ENCODE peak calls at places on chromosomes 11 and 22, in eight cellular contexts. One of them, this sample, is unnamed.

GRCh38 chr11:111761056-111761455 is 5.1 kb downstream of the PPP2R1B start:
- DNase-seq in NCI-H510A: no peak
- DNase-seq in T1000: no peak
- DNase-seq in fibroblast of lung: no peak
- DNase-seq in amygdala: no peak
- DNase-seq in stimulated activated CD4-positive, alpha-beta T cell treated with anti-CD3 and anti-CD28 coated beads, Interleukin-1b, Interleukin-23, amount 100 ng/mL, for 24 hours: no peak
- DNase-seq in LHCN-M2: no peak
- DNase-seq in GM03348: no peak
- DNase-seq in this sample: no peak

GRCh38 chr11:113160652-113161051 is 153.7 kb upstream of the TTC12 start:
- DNase-seq in NCI-H510A: no peak
- DNase-seq in amygdala: no peak
- DNase-seq in T1000: no peak
- DNase-seq in stimulated activated CD4-positive, alpha-beta T cell treated with anti-CD3 and anti-CD28 coated beads, Interleukin-1b, Interleukin-23, amount 100 ng/mL, for 24 hours: no peak
- DNase-seq in GM03348: no peak
- DNase-seq in LHCN-M2: no peak
- DNase-seq in fibroblast of lung: no peak
- DNase-seq in this sample: no peak

GRCh38 chr11:112977620-112978212 is 16.5 kb downstream of the NCAM1 start:
- DNase-seq in GM03348: peak
- DNase-seq in NCI-H510A: no peak
- DNase-seq in fibroblast of lung: peak
- DNase-seq in stimulated activated CD4-positive, alpha-beta T cell treated with anti-CD3 and anti-CD28 coated beads, Interleukin-1b, Interleukin-23, amount 100 ng/mL, for 24 hours: no peak
- DNase-seq in LHCN-M2: peak
- DNase-seq in T1000: no peak
- DNase-seq in amygdala: no peak
- DNase-seq in this sample: peak

GRCh38 chr11:69238562-69239319 is 55.2 kb upstream of the MYEOV start:
- DNase-seq in amygdala: no peak
- DNase-seq in stimulated activated CD4-positive, alpha-beta T cell treated with anti-CD3 and anti-CD28 coated beads, Interleukin-1b, Interleukin-23, amount 100 ng/mL, for 24 hours: no peak
- DNase-seq in fibroblast of lung: no peak
- DNase-seq in T1000: no peak
- DNase-seq in NCI-H510A: no peak
- DNase-seq in LHCN-M2: no peak
- DNase-seq in GM03348: no peak
- DNase-seq in this sample: no peak

GRCh38 chr11:19291064-19291463 is 50.3 kb upstream of the E2F8 start:
- DNase-seq in fibroblast of lung: no peak
- DNase-seq in LHCN-M2: no peak
- DNase-seq in GM03348: no peak
- DNase-seq in amygdala: no peak
- DNase-seq in T1000: no peak
- DNase-seq in NCI-H510A: no peak
- DNase-seq in stimulated activated CD4-positive, alpha-beta T cell treated with anti-CD3 and anti-CD28 coated beads, Interleukin-1b, Interleukin-23, amount 100 ng/mL, for 24 hours: no peak
- DNase-seq in this sample: no peak

GRCh38 chr11:61334434-61335354 is 1.7 kb downstream of the TKFC start:
- DNase-seq in amygdala: no peak
- DNase-seq in T1000: no peak
- DNase-seq in stimulated activated CD4-positive, alpha-beta T cell treated with anti-CD3 and anti-CD28 coated beads, Interleukin-1b, Interleukin-23, amount 100 ng/mL, for 24 hours: no peak
- DNase-seq in fibroblast of lung: peak
- DNase-seq in LHCN-M2: peak
- DNase-seq in NCI-H510A: no peak
- DNase-seq in GM03348: no peak
- DNase-seq in this sample: no peak

GRCh38 chr11:34994859-34995258 is 78.4 kb downstream of the PDHX start:
- DNase-seq in GM03348: no peak
- DNase-seq in T1000: no peak
- DNase-seq in amygdala: no peak
- DNase-seq in fibroblast of lung: no peak
- DNase-seq in LHCN-M2: no peak
- DNase-seq in NCI-H510A: no peak
- DNase-seq in stimulated activated CD4-positive, alpha-beta T cell treated with anti-CD3 and anti-CD28 coated beads, Interleukin-1b, Interleukin-23, amount 100 ng/mL, for 24 hours: no peak
- DNase-seq in this sample: no peak

GRCh38 chr11:14423633-14424032 is 64.7 kb upstream of the RRAS2 start:
- DNase-seq in fibroblast of lung: peak
- DNase-seq in amygdala: no peak
- DNase-seq in LHCN-M2: peak
- DNase-seq in T1000: no peak
- DNase-seq in stimulated activated CD4-positive, alpha-beta T cell treated with anti-CD3 and anti-CD28 coated beads, Interleukin-1b, Interleukin-23, amount 100 ng/mL, for 24 hours: no peak
- DNase-seq in NCI-H510A: no peak
- DNase-seq in GM03348: no peak
- DNase-seq in this sample: peak

GRCh38 chr11:79087238-79087956 is 353.4 kb downstream of the TENM4 start:
- DNase-seq in amygdala: no peak
- DNase-seq in GM03348: peak
- DNase-seq in T1000: no peak
- DNase-seq in LHCN-M2: no peak
- DNase-seq in fibroblast of lung: peak
- DNase-seq in NCI-H510A: no peak
- DNase-seq in stimulated activated CD4-positive, alpha-beta T cell treated with anti-CD3 and anti-CD28 coated beads, Interleukin-1b, Interleukin-23, amount 100 ng/mL, for 24 hours: no peak
- DNase-seq in this sample: no peak

GRCh38 chr11:3340025-3340424 is 38.9 kb downstream of the ZNF195 start:
- DNase-seq in LHCN-M2: peak
- DNase-seq in fibroblast of lung: peak
- DNase-seq in amygdala: no peak
- DNase-seq in T1000: peak
- DNase-seq in NCI-H510A: no peak
- DNase-seq in GM03348: peak
- DNase-seq in stimulated activated CD4-positive, alpha-beta T cell treated with anti-CD3 and anti-CD28 coated beads, Interleukin-1b, Interleukin-23, amount 100 ng/mL, for 24 hours: no peak
- DNase-seq in this sample: no peak

GRCh38 chr11:118911113-118911879 is 14.4 kb downstream of the BCL9L start:
- DNase-seq in NCI-H510A: no peak
- DNase-seq in T1000: no peak
- DNase-seq in LHCN-M2: no peak
- DNase-seq in stimulated activated CD4-positive, alpha-beta T cell treated with anti-CD3 and anti-CD28 coated beads, Interleukin-1b, Interleukin-23, amount 100 ng/mL, for 24 hours: no peak
- DNase-seq in amygdala: no peak
- DNase-seq in fibroblast of lung: peak
- DNase-seq in GM03348: no peak
- DNase-seq in this sample: no peak

GRCh38 chr11:126611438-126611837 is 256.0 kb downstream of the ST3GAL4 start:
- DNase-seq in NCI-H510A: no peak
- DNase-seq in amygdala: no peak
- DNase-seq in stimulated activated CD4-positive, alpha-beta T cell treated with anti-CD3 and anti-CD28 coated beads, Interleukin-1b, Interleukin-23, amount 100 ng/mL, for 24 hours: no peak
- DNase-seq in fibroblast of lung: no peak
- DNase-seq in T1000: no peak
- DNase-seq in GM03348: no peak
- DNase-seq in LHCN-M2: no peak
- DNase-seq in this sample: no peak

GRCh38 chr11:105696000-105696399 is 86.1 kb downstream of the GRIA4 start:
- DNase-seq in fibroblast of lung: no peak
- DNase-seq in T1000: no peak
- DNase-seq in NCI-H510A: no peak
- DNase-seq in LHCN-M2: no peak
- DNase-seq in GM03348: no peak
- DNase-seq in stimulated activated CD4-positive, alpha-beta T cell treated with anti-CD3 and anti-CD28 coated beads, Interleukin-1b, Interleukin-23, amount 100 ng/mL, for 24 hours: no peak
- DNase-seq in amygdala: no peak
- DNase-seq in this sample: no peak

GRCh38 chr22:30390974-30391691 is 3.9 kb upstream of the RNF215 start:
- DNase-seq in amygdala: peak
- DNase-seq in LHCN-M2: peak
- DNase-seq in NCI-H510A: no peak
- DNase-seq in GM03348: peak
- DNase-seq in T1000: peak
- DNase-seq in fibroblast of lung: peak
- DNase-seq in stimulated activated CD4-positive, alpha-beta T cell treated with anti-CD3 and anti-CD28 coated beads, Interleukin-1b, Interleukin-23, amount 100 ng/mL, for 24 hours: peak
- DNase-seq in this sample: peak

GRCh38 chr22:20203142-20204099 is 52.6 kb upstream of the CCDC188 start:
- DNase-seq in amygdala: no peak
- DNase-seq in NCI-H510A: no peak
- DNase-seq in GM03348: peak
- DNase-seq in fibroblast of lung: peak
- DNase-seq in stimulated activated CD4-positive, alpha-beta T cell treated with anti-CD3 and anti-CD28 coated beads, Interleukin-1b, Interleukin-23, amount 100 ng/mL, for 24 hours: no peak
- DNase-seq in T1000: peak
- DNase-seq in LHCN-M2: no peak
- DNase-seq in this sample: no peak

GRCh38 chr11:62805044-62805892 is at the start of gene NXF1:
- DNase-seq in fibroblast of lung: peak
- DNase-seq in T1000: peak
- DNase-seq in NCI-H510A: peak
- DNase-seq in stimulated activated CD4-positive, alpha-beta T cell treated with anti-CD3 and anti-CD28 coated beads, Interleukin-1b, Interleukin-23, amount 100 ng/mL, for 24 hours: peak
- DNase-seq in amygdala: peak
- DNase-seq in LHCN-M2: peak
- DNase-seq in GM03348: peak
- DNase-seq in this sample: peak

GRCh38 chr11:10377182-10377581 is 72.3 kb downstream of the ADM start:
- DNase-seq in T1000: no peak
- DNase-seq in amygdala: no peak
- DNase-seq in fibroblast of lung: no peak
- DNase-seq in NCI-H510A: no peak
- DNase-seq in stimulated activated CD4-positive, alpha-beta T cell treated with anti-CD3 and anti-CD28 coated beads, Interleukin-1b, Interleukin-23, amount 100 ng/mL, for 24 hours: no peak
- DNase-seq in GM03348: no peak
- DNase-seq in LHCN-M2: no peak
- DNase-seq in this sample: no peak

GRCh38 chr11:101436511-101437142 is 147.2 kb downstream of the TRPC6 start:
- DNase-seq in LHCN-M2: no peak
- DNase-seq in T1000: no peak
- DNase-seq in GM03348: peak
- DNase-seq in NCI-H510A: no peak
- DNase-seq in fibroblast of lung: peak
- DNase-seq in amygdala: no peak
- DNase-seq in stimulated activated CD4-positive, alpha-beta T cell treated with anti-CD3 and anti-CD28 coated beads, Interleukin-1b, Interleukin-23, amount 100 ng/mL, for 24 hours: no peak
- DNase-seq in this sample: peak

GRCh38 chr22:48760481-48761238 is 1067.0 kb downstream of the BRD1 start:
- DNase-seq in NCI-H510A: no peak
- DNase-seq in stimulated activated CD4-positive, alpha-beta T cell treated with anti-CD3 and anti-CD28 coated beads, Interleukin-1b, Interleukin-23, amount 100 ng/mL, for 24 hours: no peak
- DNase-seq in T1000: no peak
- DNase-seq in GM03348: no peak
- DNase-seq in amygdala: no peak
- DNase-seq in LHCN-M2: no peak
- DNase-seq in fibroblast of lung: no peak
- DNase-seq in this sample: no peak

GRCh38 chr11:83147895-83148294 is 9.0 kb upstream of the PCF11 start:
- DNase-seq in GM03348: no peak
- DNase-seq in stimulated activated CD4-positive, alpha-beta T cell treated with anti-CD3 and anti-CD28 coated beads, Interleukin-1b, Interleukin-23, amount 100 ng/mL, for 24 hours: no peak
- DNase-seq in amygdala: no peak
- DNase-seq in NCI-H510A: no peak
- DNase-seq in fibroblast of lung: no peak
- DNase-seq in LHCN-M2: no peak
- DNase-seq in T1000: no peak
- DNase-seq in this sample: no peak

GRCh38 chr22:50688448-50688847 is 15.8 kb downstream of the SHANK3 start:
- DNase-seq in stimulated activated CD4-positive, alpha-beta T cell treated with anti-CD3 and anti-CD28 coated beads, Interleukin-1b, Interleukin-23, amount 100 ng/mL, for 24 hours: no peak
- DNase-seq in T1000: no peak
- DNase-seq in GM03348: no peak
- DNase-seq in fibroblast of lung: no peak
- DNase-seq in NCI-H510A: no peak
- DNase-seq in amygdala: no peak
- DNase-seq in LHCN-M2: no peak
- DNase-seq in this sample: no peak

GRCh38 chr11:107785401-107785800 is 73.2 kb downstream of the SLC35F2 start:
- DNase-seq in NCI-H510A: no peak
- DNase-seq in LHCN-M2: peak
- DNase-seq in GM03348: no peak
- DNase-seq in T1000: no peak
- DNase-seq in fibroblast of lung: peak
- DNase-seq in stimulated activated CD4-positive, alpha-beta T cell treated with anti-CD3 and anti-CD28 coated beads, Interleukin-1b, Interleukin-23, amount 100 ng/mL, for 24 hours: no peak
- DNase-seq in amygdala: no peak
- DNase-seq in this sample: no peak

GRCh38 chr11:12696911-12697581 is 22.8 kb downstream of the TEAD1 start:
- DNase-seq in LHCN-M2: no peak
- DNase-seq in fibroblast of lung: no peak
- DNase-seq in T1000: no peak
- DNase-seq in stimulated activated CD4-positive, alpha-beta T cell treated with anti-CD3 and anti-CD28 coated beads, Interleukin-1b, Interleukin-23, amount 100 ng/mL, for 24 hours: no peak
- DNase-seq in NCI-H510A: peak
- DNase-seq in GM03348: no peak
- DNase-seq in amygdala: no peak
- DNase-seq in this sample: no peak

GRCh38 chr22:46107089-46107664 is 43.1 kb upstream of the PPARA start:
- DNase-seq in T1000: no peak
- DNase-seq in amygdala: peak
- DNase-seq in stimulated activated CD4-positive, alpha-beta T cell treated with anti-CD3 and anti-CD28 coated beads, Interleukin-1b, Interleukin-23, amount 100 ng/mL, for 24 hours: no peak
- DNase-seq in LHCN-M2: peak
- DNase-seq in fibroblast of lung: no peak
- DNase-seq in GM03348: no peak
- DNase-seq in NCI-H510A: no peak
- DNase-seq in this sample: no peak

GRCh38 chr11:77823775-77824174 is 2.8 kb downstream of the AAMDC start:
- DNase-seq in T1000: no peak
- DNase-seq in stimulated activated CD4-positive, alpha-beta T cell treated with anti-CD3 and anti-CD28 coated beads, Interleukin-1b, Interleukin-23, amount 100 ng/mL, for 24 hours: no peak
- DNase-seq in fibroblast of lung: peak
- DNase-seq in NCI-H510A: no peak
- DNase-seq in LHCN-M2: peak
- DNase-seq in amygdala: no peak
- DNase-seq in GM03348: peak
- DNase-seq in this sample: no peak

GRCh38 chr22:50245214-50246072 is 620 bp upstream of the TUBGCP6 start:
- DNase-seq in LHCN-M2: no peak
- DNase-seq in amygdala: no peak
- DNase-seq in T1000: no peak
- DNase-seq in NCI-H510A: no peak
- DNase-seq in stimulated activated CD4-positive, alpha-beta T cell treated with anti-CD3 and anti-CD28 coated beads, Interleukin-1b, Interleukin-23, amount 100 ng/mL, for 24 hours: no peak
- DNase-seq in fibroblast of lung: no peak
- DNase-seq in GM03348: no peak
- DNase-seq in this sample: no peak

GRCh38 chr11:94664336-94664735 is 97.2 kb downstream of the PIWIL4 start:
- DNase-seq in NCI-H510A: no peak
- DNase-seq in T1000: no peak
- DNase-seq in GM03348: no peak
- DNase-seq in LHCN-M2: peak
- DNase-seq in amygdala: no peak
- DNase-seq in fibroblast of lung: no peak
- DNase-seq in stimulated activated CD4-positive, alpha-beta T cell treated with anti-CD3 and anti-CD28 coated beads, Interleukin-1b, Interleukin-23, amount 100 ng/mL, for 24 hours: no peak
- DNase-seq in this sample: no peak

GRCh38 chr22:41417622-41418390 is 28.8 kb downstream of the TOB2 start:
- DNase-seq in stimulated activated CD4-positive, alpha-beta T cell treated with anti-CD3 and anti-CD28 coated beads, Interleukin-1b, Interleukin-23, amount 100 ng/mL, for 24 hours: no peak
- DNase-seq in T1000: no peak
- DNase-seq in amygdala: peak
- DNase-seq in fibroblast of lung: peak
- DNase-seq in NCI-H510A: no peak
- DNase-seq in LHCN-M2: peak
- DNase-seq in GM03348: no peak
- DNase-seq in this sample: no peak

GRCh38 chr11:116703421-116703820 is 69.4 kb downstream of the BUD13 start:
- DNase-seq in stimulated activated CD4-positive, alpha-beta T cell treated with anti-CD3 and anti-CD28 coated beads, Interleukin-1b, Interleukin-23, amount 100 ng/mL, for 24 hours: no peak
- DNase-seq in NCI-H510A: peak
- DNase-seq in amygdala: no peak
- DNase-seq in LHCN-M2: peak
- DNase-seq in GM03348: no peak
- DNase-seq in fibroblast of lung: no peak
- DNase-seq in T1000: no peak
- DNase-seq in this sample: peak

GRCh38 chr11:132862918-132863317 is 669.4 kb downstream of the OPCML start:
- DNase-seq in LHCN-M2: no peak
- DNase-seq in fibroblast of lung: peak
- DNase-seq in T1000: no peak
- DNase-seq in amygdala: no peak
- DNase-seq in GM03348: no peak
- DNase-seq in NCI-H510A: no peak
- DNase-seq in stimulated activated CD4-positive, alpha-beta T cell treated with anti-CD3 and anti-CD28 coated beads, Interleukin-1b, Interleukin-23, amount 100 ng/mL, for 24 hours: no peak
- DNase-seq in this sample: no peak

GRCh38 chr11:30758946-30759501 is 172.9 kb upstream of the MPPED2 start:
- DNase-seq in T1000: no peak
- DNase-seq in amygdala: no peak
- DNase-seq in GM03348: no peak
- DNase-seq in LHCN-M2: no peak
- DNase-seq in fibroblast of lung: no peak
- DNase-seq in NCI-H510A: no peak
- DNase-seq in stimulated activated CD4-positive, alpha-beta T cell treated with anti-CD3 and anti-CD28 coated beads, Interleukin-1b, Interleukin-23, amount 100 ng/mL, for 24 hours: no peak
- DNase-seq in this sample: no peak

GRCh38 chr22:17331690-17332089 is 37.6 kb upstream of the CECR2 start:
- DNase-seq in T1000: no peak
- DNase-seq in GM03348: no peak
- DNase-seq in amygdala: no peak
- DNase-seq in LHCN-M2: no peak
- DNase-seq in NCI-H510A: no peak
- DNase-seq in stimulated activated CD4-positive, alpha-beta T cell treated with anti-CD3 and anti-CD28 coated beads, Interleukin-1b, Interleukin-23, amount 100 ng/mL, for 24 hours: no peak
- DNase-seq in fibroblast of lung: no peak
- DNase-seq in this sample: no peak

This sample was measured in KBM-7.